ENCODE peak calls at places on chromosomes 7 and 10, in six cellular contexts. A, U, B, I, O and P are unnamed samples.

GRCh38 chr10:17109475-17110207 is 20.0 kb downstream of the CUBN start:
- DNase-seq in A (no peak), U (peak), B (peak), I (no peak), O (no peak), P (peak)

GRCh38 chr10:61984803-61985418 is 83.4 kb downstream of the ARID5B start:
- DNase-seq in A (no peak), U (no peak), B (no peak), I (no peak), O (no peak), P (no peak)

GRCh38 chr7:51316262-51316665 is 345 bp downstream of the COBL start:
- DNase-seq in A (no peak), U (no peak), B (peak), I (no peak), O (no peak), P (peak)

GRCh38 chr7:136063337-136063666 is 86.1 kb upstream of the MTPN start:
- DNase-seq in A (no peak), U (no peak), B (no peak), I (no peak), O (no peak), P (no peak)

GRCh38 chr7:125573131-125573530 is 643.5 kb upstream of the POT1 start:
- DNase-seq in A (no peak), U (no peak), B (no peak), I (no peak), O (no peak), P (no peak)

GRCh38 chr10:58818889-58819288 is 306.2 kb downstream of the BICC1 start:
- DNase-seq in A (no peak), U (no peak), B (no peak), I (no peak), O (no peak), P (no peak)

GRCh38 chr7:95847061-95847460 is 74.7 kb downstream of the DYNC1I1 start:
- DNase-seq in A (no peak), U (no peak), B (no peak), I (no peak), O (no peak), P (no peak)

GRCh38 chr7:134694299-134694698 is 47.6 kb downstream of the BPGM start:
- DNase-seq in A (no peak), U (peak), B (no peak), I (no peak), O (no peak), P (no peak)

GRCh38 chr7:2639151-2639993 is 7.6 kb downstream of the TTYH3 start:
- DNase-seq in A (no peak), U (no peak), B (no peak), I (no peak), O (no peak), P (no peak)

GRCh38 chr7:66183700-66184099 is 21.4 kb upstream of the TPST1 start:
- DNase-seq in A (no peak), U (no peak), B (peak), I (no peak), O (no peak), P (peak)

GRCh38 chr10:103859161-103860141 is 4.1 kb upstream of the SH3PXD2A start:
- DNase-seq in A (peak), U (peak), B (peak), I (peak), O (peak), P (peak)